ENCODE peak calls at places on chromosomes 3 and 15, in nine cellular contexts. E is pancreas, A is colonic mucosa, I is foreskin fibroblast, Y is right cardiac atrium, T is AG10803, B is lower lobe of right lung, F is psoas muscle, K is dorsolateral prefrontal cortex. J is an unnamed sample.

GRCh38 chr3:37987751-37988179 is 2.8 kb upstream of the VILL start:
- DNase-seq in E (peak), A (peak), I (no peak), Y (no peak), T (no peak), B (peak), F (no peak), K (no peak), J (no peak)

GRCh38 chr15:60155661-60156060 is 151.6 kb downstream of the FOXB1 start:
- DNase-seq in E (no peak), A (no peak), I (peak), Y (no peak), T (peak), B (no peak), F (no peak), K (no peak), J (no peak)

GRCh38 chr3:130508970-130509369 is 8.0 kb upstream of the COL6A6 start:
- DNase-seq in E (no peak), A (peak), I (peak), Y (peak), T (peak), B (no peak), F (no peak), K (no peak), J (no peak)

GRCh38 chr15:98433302-98433701 is 215.0 kb upstream of the IGF1R start:
- DNase-seq in E (no peak), A (no peak), I (no peak), Y (no peak), T (peak), B (no peak), F (no peak), K (no peak), J (peak)

GRCh38 chr3:169811606-169812123 is 1.0 kb upstream of the LRRIQ4 start:
- DNase-seq in E (no peak), A (peak), I (peak), Y (no peak), T (peak), B (no peak), F (no peak), K (no peak), J (peak)

GRCh38 chr3:194270627-194271458 is 80.3 kb downstream of the CPN2 start:
- DNase-seq in E (peak), A (peak), I (peak), Y (peak), T (peak), B (peak), F (peak), K (peak), J (peak)

GRCh38 chr3:46080124-46080991 is 53.1 kb upstream of the XCR1 start:
- DNase-seq in E (no peak), A (no peak), I (peak), Y (no peak), T (no peak), B (no peak), F (no peak), K (no peak), J (no peak)

GRCh38 chr15:65377105-65377975 is 462 bp downstream of the IGDCC3 start:
- DNase-seq in E (peak), A (no peak), I (peak), Y (peak), T (peak), B (no peak), F (no peak), K (no peak), J (peak)

GRCh38 chr15:33021806-33022389 is 172.6 kb downstream of the FMN1 start:
- DNase-seq in E (no peak), A (peak), I (peak), Y (no peak), T (peak), B (no peak), F (no peak), K (no peak), J (peak)

GRCh38 chr15:40029979-40030893 is 8.7 kb downstream of the SRP14 start:
- DNase-seq in E (no peak), A (peak), I (peak), Y (no peak), T (peak), B (no peak), F (no peak), K (no peak), J (no peak)

GRCh38 chr3:1963896-1964295 is 134.8 kb upstream of the CNTN4 start:
- DNase-seq in E (no peak), A (no peak), I (no peak), Y (no peak), T (no peak), B (no peak), F (no peak), K (no peak), J (no peak)

GRCh38 chr15:64635486-64635815 is 139.9 kb downstream of the RBPMS2 start:
- DNase-seq in E (no peak), A (peak), I (peak), Y (no peak), T (peak), B (no peak), F (no peak), K (no peak), J (no peak)

GRCh38 chr3:132822266-132822665 is 100.1 kb upstream of the NPHP3 start:
- DNase-seq in E (no peak), A (no peak), I (no peak), Y (no peak), T (no peak), B (no peak), F (no peak), K (no peak), J (no peak)

GRCh38 chr3:7285502-7285901 is 424.6 kb downstream of the GRM7 start:
- DNase-seq in E (no peak), A (no peak), I (no peak), Y (no peak), T (no peak), B (no peak), F (no peak), K (no peak), J (no peak)

GRCh38 chr3:42872718-42873117 is 3.0 kb downstream of the CYP8B1 start:
- DNase-seq in E (no peak), A (no peak), I (no peak), Y (no peak), T (no peak), B (no peak), F (no peak), K (no peak), J (peak)

GRCh38 chr3:188513662-188514328 is 359.8 kb downstream of the LPP start:
- DNase-seq in E (no peak), A (no peak), I (no peak), Y (no peak), T (no peak), B (no peak), F (no peak), K (no peak), J (no peak)

GRCh38 chr3:64185436-64185835 is 39.8 kb downstream of the PRICKLE2 start:
- DNase-seq in E (no peak), A (no peak), I (peak), Y (no peak), T (peak), B (no peak), F (no peak), K (no peak), J (no peak)

GRCh38 chr15:67125589-67126502 is 60.4 kb downstream of the SMAD3 start:
- DNase-seq in E (no peak), A (no peak), I (peak), Y (peak), T (peak), B (no peak), F (peak), K (no peak), J (peak)

GRCh38 chr15:31843426-31844055 is 186.8 kb upstream of the CHRNA7 start:
- DNase-seq in E (no peak), A (no peak), I (no peak), Y (no peak), T (no peak), B (no peak), F (no peak), K (no peak), J (no peak)

GRCh38 chr3:131775660-131776059 is 259.2 kb downstream of the CPNE4 start:
- DNase-seq in E (no peak), A (no peak), I (no peak), Y (no peak), T (no peak), B (no peak), F (no peak), K (no peak), J (no peak)

GRCh38 chr3:131778526-131778925 is 256.3 kb downstream of the CPNE4 start:
- DNase-seq in E (no peak), A (no peak), I (no peak), Y (no peak), T (no peak), B (no peak), F (no peak), K (no peak), J (no peak)
- H3K4me3 ChIP-seq in E (no peak), A (no peak), I (no peak), Y (no peak), T (no peak), B (no peak), F (no peak), K (no peak), J (no peak)

GRCh38 chr3:23395115-23395514 is 192.0 kb downstream of the UBE2E2 start:
- DNase-seq in E (no peak), A (no peak), I (no peak), Y (no peak), T (no peak), B (no peak), F (no peak), K (no peak), J (no peak)
- H3K4me3 ChIP-seq in E (no peak), A (no peak), I (no peak), Y (no peak), T (no peak), B (no peak), F (no peak), K (no peak), J (no peak)

DNA sequence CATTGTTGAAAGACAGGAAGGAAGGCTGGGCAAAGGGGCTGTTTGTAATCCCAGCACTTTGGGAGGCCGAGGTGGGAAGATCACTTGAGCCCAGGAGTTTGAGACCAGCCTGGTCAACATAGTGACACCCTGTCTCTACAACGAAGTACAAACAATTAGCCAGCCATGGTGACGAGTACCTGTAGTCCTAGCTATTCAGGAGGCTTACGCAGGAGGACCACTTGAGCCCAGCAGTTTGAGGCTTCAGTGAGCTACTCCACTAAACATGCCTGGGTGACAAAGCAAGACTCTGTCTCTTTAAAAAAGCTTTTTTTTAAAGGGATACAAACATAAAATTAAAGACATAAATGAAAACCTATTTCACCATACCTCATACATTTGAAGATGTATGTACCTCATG is 11.1 kb downstream of the SERP1 start:
- DNase-seq in E (no peak), A (no peak), I (no peak), Y (no peak), T (no peak), B (peak), F (no peak), K (no peak), J (no peak)
- H3K4me3 ChIP-seq in E (no peak), A (no peak), I (no peak), Y (no peak), T (no peak), B (no peak), F (no peak), K (no peak), J (no peak)

DNA sequence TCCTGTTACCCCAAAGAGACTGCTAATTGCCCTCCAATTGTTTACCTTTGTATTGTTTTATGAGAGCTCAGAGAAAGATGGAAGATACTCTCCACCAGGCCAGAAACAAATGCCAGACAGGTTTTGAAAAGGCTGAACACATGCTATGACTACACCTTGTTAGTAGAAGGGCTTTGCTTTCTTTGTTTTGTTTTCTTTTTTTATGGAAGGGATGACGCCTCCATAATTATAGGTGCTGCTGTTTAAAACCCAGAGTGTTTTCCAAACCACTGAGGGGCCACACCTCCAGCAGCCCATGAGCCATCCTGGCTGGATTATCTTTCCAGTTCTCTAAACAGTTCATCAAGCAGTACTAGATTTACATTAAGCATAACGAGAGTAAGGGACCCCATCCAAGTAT is 5.6 kb upstream of the FOXP1 start:
- DNase-seq in E (no peak), A (no peak), I (no peak), Y (no peak), T (no peak), B (no peak), F (no peak), K (no peak), J (no peak)
- H3K4me3 ChIP-seq in E (no peak), A (no peak), I (no peak), Y (no peak), T (no peak), B (no peak), F (no peak), K (no peak), J (no peak)

GRCh38 chr3:167777356-167777755 is 41.8 kb downstream of the SERPINI1 start:
- DNase-seq in E (no peak), A (no peak), I (no peak), Y (no peak), T (no peak), B (no peak), F (no peak), K (no peak), J (no peak)

GRCh38 chr3:167773584-167773983 is 38.1 kb downstream of the SERPINI1 start:
- DNase-seq in E (no peak), A (no peak), I (no peak), Y (no peak), T (no peak), B (no peak), F (no peak), K (no peak), J (no peak)

GRCh38 chr3:167776144-167776685 is 40.7 kb downstream of the SERPINI1 start:
- DNase-seq in E (no peak), A (no peak), I (no peak), Y (no peak), T (no peak), B (no peak), F (no peak), K (no peak), J (peak)

GRCh38 chr3:167772992-167773391 is 37.5 kb downstream of the SERPINI1 start:
- DNase-seq in E (no peak), A (no peak), I (no peak), Y (no peak), T (no peak), B (no peak), F (no peak), K (no peak), J (no peak)
- H3K4me3 ChIP-seq in E (no peak), A (no peak), I (no peak), Y (no peak), T (no peak), B (no peak), F (no peak), K (no peak), J (no peak)

GRCh38 chr3:138945646-138946553 is 1.0 kb downstream of the FOXL2 start:
- DNase-seq in E (peak), A (peak), I (peak), Y (no peak), T (peak), B (no peak), F (peak), K (no peak), J (peak)

GRCh38 chr3:138942861-138943623 is 3.9 kb downstream of the FOXL2 start:
- DNase-seq in E (no peak), A (no peak), I (no peak), Y (no peak), T (no peak), B (no peak), F (no peak), K (no peak), J (no peak)

GRCh38 chr3:138943724-138944131 is 3.2 kb downstream of the FOXL2 start:
- DNase-seq in E (no peak), A (no peak), I (peak), Y (no peak), T (no peak), B (no peak), F (no peak), K (no peak), J (no peak)

GRCh38 chr3:138944842-138945645 is 1.9 kb downstream of the FOXL2 start:
- DNase-seq in E (peak), A (no peak), I (peak), Y (no peak), T (peak), B (no peak), F (no peak), K (no peak), J (no peak)

DNA sequence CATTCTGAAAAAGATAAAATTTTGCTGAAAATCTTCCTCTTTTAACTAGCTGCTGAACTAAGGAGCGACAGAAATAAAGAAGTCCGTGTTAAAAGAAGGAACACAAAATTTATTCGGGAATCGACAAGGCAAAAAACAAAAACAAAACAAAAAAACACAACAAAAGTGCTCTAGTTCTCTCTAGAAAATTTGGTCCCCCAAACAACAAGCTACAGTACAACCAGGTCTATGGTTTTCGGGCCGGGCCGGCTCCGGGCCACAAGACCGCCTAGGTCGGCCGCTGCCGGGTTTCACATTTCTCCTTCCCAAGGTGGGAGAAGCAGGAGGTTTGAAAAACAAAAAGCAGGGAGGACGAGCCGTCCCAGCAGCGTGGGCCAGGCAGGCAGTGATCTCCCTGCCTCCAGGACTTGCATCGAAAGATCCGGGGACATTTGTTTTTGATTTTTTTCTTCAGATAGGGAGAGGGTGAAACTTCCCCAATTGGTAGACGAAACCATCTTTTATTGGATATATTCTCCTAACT is 2.7 kb downstream of the FOXL2 start:
- DNase-seq in E (no peak), A (no peak), I (no peak), Y (no peak), T (no peak), B (no peak), F (no peak), K (no peak), J (no peak)
- H3K4me3 ChIP-seq in E (no peak), A (no peak), I (peak), Y (no peak), T (peak), B (no peak), F (peak), K (no peak), J (no peak)

DNA sequence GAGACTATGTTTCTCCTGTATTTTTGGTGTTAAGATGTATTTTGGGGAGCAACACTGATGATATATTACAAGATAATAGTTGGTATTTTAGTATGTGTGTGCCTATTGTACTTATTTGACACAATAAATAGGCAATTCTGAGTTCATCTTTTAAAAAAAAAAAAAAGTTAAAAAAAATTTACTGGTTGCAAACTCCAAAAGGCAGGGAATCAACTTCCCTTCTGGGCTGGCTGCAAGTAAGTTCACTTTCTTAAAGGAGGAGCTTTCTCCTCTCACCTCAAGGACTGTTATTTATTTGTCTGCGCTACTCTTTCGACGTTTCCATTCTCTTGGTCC is 335 bp upstream of the VPS8 start:
- DNase-seq in E (no peak), A (no peak), I (no peak), Y (no peak), T (no peak), B (no peak), F (no peak), K (no peak), J (no peak)
- H3K4me3 ChIP-seq in E (peak), A (peak), I (peak), Y (peak), T (peak), B (peak), F (peak), K (peak), J (peak)

GRCh38 chr3:125593991-125594574 is 1.2 kb downstream of the OSBPL11 start:
- DNase-seq in E (no peak), A (no peak), I (peak), Y (no peak), T (no peak), B (no peak), F (no peak), K (no peak), J (no peak)

GRCh38 chr3:125587039-125587664 is 8.1 kb downstream of the OSBPL11 start:
- DNase-seq in E (no peak), A (no peak), I (peak), Y (no peak), T (no peak), B (no peak), F (no peak), K (no peak), J (no peak)

GRCh38 chr3:125589743-125590142 is 5.6 kb downstream of the OSBPL11 start:
- DNase-seq in E (no peak), A (no peak), I (no peak), Y (no peak), T (no peak), B (no peak), F (no peak), K (no peak), J (no peak)

GRCh38 chr3:125594581-125595011 is 701 bp downstream of the OSBPL11 start:
- DNase-seq in E (peak), A (peak), I (peak), Y (peak), T (no peak), B (no peak), F (no peak), K (no peak), J (peak)

DNA sequence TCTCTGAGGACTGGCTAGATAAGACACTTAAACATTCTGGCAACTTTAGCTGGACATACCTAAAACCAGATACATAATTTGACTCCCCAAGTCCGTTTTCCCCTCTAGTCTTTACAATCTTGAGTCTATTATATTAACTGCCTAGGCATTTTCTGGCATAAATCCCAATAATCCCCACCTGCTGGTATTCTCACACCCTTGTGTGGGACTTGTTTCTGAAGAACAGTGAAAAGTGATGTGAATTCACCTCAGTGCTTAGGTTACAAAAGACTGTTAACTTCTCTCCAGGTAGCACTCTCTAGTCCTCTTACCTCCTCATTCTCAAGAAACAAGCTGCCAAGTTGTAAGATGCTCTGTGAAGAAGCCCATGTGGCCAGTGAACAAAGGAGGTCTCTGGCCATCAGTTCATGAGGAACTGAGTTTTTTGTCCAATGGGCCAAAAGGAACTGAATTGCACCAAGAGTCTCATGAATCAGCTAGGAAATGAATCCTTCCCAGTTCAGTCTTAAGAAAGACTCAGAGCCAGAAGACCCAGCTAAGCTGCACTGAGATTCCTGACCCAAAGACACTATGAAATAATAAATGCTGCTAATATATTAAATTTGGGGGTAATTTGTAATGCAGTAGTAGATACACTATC is 4.1 kb downstream of the OSBPL11 start:
- DNase-seq in E (no peak), A (no peak), I (peak), Y (no peak), T (no peak), B (no peak), F (no peak), K (no peak), J (no peak)
- H3K4me3 ChIP-seq in E (no peak), A (no peak), I (no peak), Y (no peak), T (no peak), B (peak), F (peak), K (peak), J (no peak)

J was measured in MG63.